ENCODE peak calls at places on chromosomes 13 and 19, in eight cellular contexts. X is brain microvascular endothelial cell; Q is GOT3; Z is stimulated activated CD4-positive, alpha-beta T cell treated with anti-CD3 and anti-CD28 coated beads, Interleukin-1b, Interleukin-23, amount 100 ng/mL, for 1 hour; L is NCI-H2029; J is RPMI7951; G is aorta; N is RPMI8226. A is an unnamed sample.

GRCh38 chr19:1753730-1754442 is 580 bp downstream of the ONECUT3 start:
- DNase-seq in X (no peak), Q (no peak), Z (no peak), L (no peak), J (no peak), G (no peak), N (no peak), A (no peak)

GRCh38 chr19:53394522-53394973 is 401 bp upstream of the ZNF765 start:
- DNase-seq in X (no peak), Q (no peak), Z (no peak), L (no peak), J (peak; percentile 81), G (peak; percentile 82), N (no peak), A (peak; percentile 79)

GRCh38 chr13:92886535-92887098 is 340.0 kb upstream of the GPC6 start:
- DNase-seq in X (no peak), Q (no peak), Z (no peak), L (no peak), J (no peak), G (no peak), N (no peak), A (no peak)

GRCh38 chr13:112106467-112107141 is 39.7 kb downstream of the SOX1 start:
- DNase-seq in X (no peak), Q (no peak), Z (no peak), L (no peak), J (no peak), G (no peak), N (no peak), A (no peak)

GRCh38 chr13:27833206-27833605 is 40.9 kb downstream of the GSX1 start:
- DNase-seq in X (no peak), Q (no peak), Z (no peak), L (no peak), J (no peak), G (no peak), N (no peak), A (no peak)

GRCh38 chr13:49366841-49367240 is 77.0 kb downstream of the CAB39L start:
- DNase-seq in X (no peak), Q (no peak), Z (no peak), L (no peak), J (no peak), G (peak; percentile 51), N (no peak), A (peak; percentile 79)

GRCh38 chr19:8484331-8484894 is 18.0 kb downstream of the PRAM1 start:
- DNase-seq in X (no peak), Q (no peak), Z (no peak), L (no peak), J (no peak), G (peak; percentile 81), N (no peak), A (no peak)

GRCh38 chr19:38264486-38265212 is at the start of gene SPINT2:
- DNase-seq in X (no peak), Q (no peak), Z (no peak), L (no peak), J (no peak), G (no peak), N (no peak), A (no peak)

GRCh38 chr19:18990128-18990708 is 43.1 kb downstream of the SUGP2 start:
- DNase-seq in X (no peak), Q (no peak), Z (no peak), L (no peak), J (no peak), G (no peak), N (no peak), A (no peak)

GRCh38 chr19:18118420-18119242 is 21.1 kb downstream of the MAST3 start:
- DNase-seq in X (no peak), Q (no peak), Z (no peak), L (no peak), J (no peak), G (no peak), N (peak; percentile 52), A (peak; percentile 24)

GRCh38 chr19:46890423-46891170 is 29.8 kb downstream of the ARHGAP35 start:
- DNase-seq in X (peak; percentile 64), Q (peak; percentile 15), Z (no peak), L (no peak), J (peak; percentile 87), G (no peak), N (no peak), A (peak; percentile 97)

GRCh38 chr19:384801-385169 is 24.2 kb downstream of the C2CD4C start:
- DNase-seq in X (no peak), Q (no peak), Z (no peak), L (no peak), J (no peak), G (no peak), N (no peak), A (no peak)

GRCh38 chr13:105471683-105472082 is 1063.8 kb downstream of the EFNB2 start:
- DNase-seq in X (no peak), Q (no peak), Z (no peak), L (no peak), J (no peak), G (no peak), N (no peak), A (no peak)

GRCh38 chr19:4606921-4607678 is 32.2 kb upstream of the TNFAIP8L1 start:
- DNase-seq in X (no peak), Q (no peak), Z (no peak), L (peak; percentile 75), J (no peak), G (peak; percentile 53), N (no peak), A (no peak)

GRCh38 chr13:99723847-99724246 is 222.6 kb downstream of the TM9SF2 start:
- DNase-seq in X (no peak), Q (no peak), Z (no peak), L (no peak), J (no peak), G (no peak), N (no peak), A (no peak)

GRCh38 chr13:113398963-113399754 is 35.2 kb upstream of the GRTP1 start:
- DNase-seq in X (peak; percentile 43), Q (no peak), Z (no peak), L (no peak), J (no peak), G (no peak), N (no peak), A (peak; percentile 57)

GRCh38 chr19:3644351-3645066 is 17.9 kb upstream of the CACTIN start:
- DNase-seq in X (no peak), Q (no peak), Z (no peak), L (no peak), J (peak; percentile 15), G (no peak), N (no peak), A (peak; percentile 34)